ENCODE peak calls at places on chromosomes 16 and 17, in six cellular contexts. T is fibroblast of lung, A is tibial artery, J is ovary, X is Caco-2, P is neural progenitor cell. U is an unnamed sample. For H3K9me3, the result is how much of the 10 kb centered on the place peaks cover.

GRCh38 chr17:2705888-2706795 is 5.4 kb downstream of the CLUH start:
- DNase-seq in X (no peak), P (no peak), T (no peak), A (no peak), J (no peak), U (no peak)

GRCh38 chr17:29291163-29291752 is 2.7 kb downstream of the NUFIP2 start:
- DNase-seq in P (peak), T (peak), A (no peak), J (no peak), X (peak), U (no peak)

GRCh38 chr16:23182675-23183485 is at the start of gene SCNN1G:
- DNase-seq in P (peak), J (no peak), T (peak), A (no peak), X (no peak), U (peak)

GRCh38 chr16:89701425-89702406 is at the start of gene SPATA2L:
- DNase-seq in A (peak), J (peak), T (peak), X (peak), P (peak), U (peak)

GRCh38 chr17:79305831-79306687 is 231.4 kb downstream of the ENGASE start:
- DNase-seq in P (peak), A (peak), J (no peak), T (no peak), X (no peak), U (peak)

GRCh38 chr17:75504347-75505151 is 10.8 kb downstream of the CASKIN2 start:
- DNase-seq in P (peak), X (peak), T (no peak), J (no peak), A (peak), U (no peak)

GRCh38 chr17:18981642-18982424 is 22.7 kb downstream of the FAM83G start:
- DNase-seq in X (no peak), T (peak), A (no peak), J (no peak), P (peak), U (no peak)

GRCh38 chr16:7440886-7441400 is 108.3 kb downstream of the RBFOX1 start:
- DNase-seq in T (no peak), X (no peak), J (no peak), P (no peak), A (no peak), U (no peak)

GRCh38 chr16:24409045-24409444 is 130.3 kb upstream of the RBBP6 start:
- DNase-seq in J (no peak), P (peak), A (no peak), X (peak), T (no peak), U (no peak)

GRCh38 chr17:35811759-35812158 is 2.5 kb downstream of the TAF15 start:
- DNase-seq in X (no peak), T (no peak), J (no peak), A (no peak), P (no peak), U (no peak)

GRCh38 chr17:80036715-80037477 is 454 bp downstream of the CCDC40 start:
- DNase-seq in T (peak), J (no peak), X (peak), P (peak), A (no peak), U (no peak)

GRCh38 chr16:60582528-60582927 is 1453.7 kb downstream of the CDH8 start:
- DNase-seq in J (no peak), T (no peak), A (no peak), P (peak), X (no peak), U (no peak)
- H3K9me3 ChIP-seq in J (under half), T (under half), A (under half), P (under half), X (under half), U (under half)

GRCh38 chr16:4116328-4117249 is at the start of gene ADCY9:
- DNase-seq in X (peak), T (peak), A (peak), P (peak), J (peak), U (peak)
- TF ChIP-seq CTCF in X (no peak), T (no peak), A (no peak), P (no peak), J (no peak), U (no peak)

GRCh38 chr17:58091024-58091567 is 7.9 kb downstream of the DYNLL2 start:
- DNase-seq in P (no peak), X (no peak), A (no peak), J (no peak), T (no peak), U (no peak)

GRCh38 chr17:58096892-58097291 is 13.7 kb downstream of the DYNLL2 start:
- DNase-seq in X (no peak), J (no peak), A (no peak), T (no peak), P (no peak), U (no peak)

GRCh38 chr17:58092797-58093385 is 9.7 kb downstream of the DYNLL2 start:
- DNase-seq in A (no peak), J (no peak), T (no peak), X (no peak), P (no peak), U (no peak)

GRCh38 chr17:58092101-58092796 is 9.0 kb downstream of the DYNLL2 start:
- DNase-seq in X (no peak), T (no peak), A (no peak), P (no peak), J (no peak), U (no peak)

DNA sequence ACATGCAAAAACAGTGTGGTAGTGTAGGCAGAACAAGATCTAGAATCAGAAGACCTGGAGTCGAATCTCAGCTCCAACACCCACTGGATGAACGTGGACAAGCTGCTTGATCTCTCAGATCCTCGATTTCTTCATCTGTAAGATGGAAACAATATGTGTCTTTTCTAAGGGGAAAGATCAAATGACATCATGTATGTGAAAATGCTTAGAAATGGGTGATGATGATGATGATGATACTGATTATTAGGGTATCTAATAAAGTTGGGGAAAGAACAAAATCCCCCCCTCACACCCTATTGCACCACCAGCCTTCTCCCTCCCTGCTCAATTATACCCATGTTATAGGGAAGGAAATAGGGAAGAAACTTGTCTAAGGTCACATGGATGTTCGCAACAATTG is 10.9 kb downstream of the DYNLL2 start:
- DNase-seq in X (no peak), T (no peak), J (no peak), A (no peak), P (no peak), U (no peak)
- H3K9me3 ChIP-seq in X (under half), T (under half), J (under half), A (under half), P (under half), U (under half)

GRCh38 chr17:61393904-61394629 is 5.6 kb upstream of the TBX2 start:
- DNase-seq in J (no peak), X (peak), A (peak), P (peak), T (peak), U (no peak)
- TF ChIP-seq CTCF in J (no peak), X (no peak), A (no peak), P (no peak), T (no peak), U (no peak)

GRCh38 chr17:42002175-42002791 is 15.0 kb downstream of the DNAJC7 start:
- DNase-seq in P (no peak), J (no peak), T (no peak), X (no peak), A (no peak), U (no peak)
- H3K9me3 ChIP-seq in P (under half), J (under half), T (under half), X (under half), A (under half), U (under half)

GRCh38 chr16:21985524-21985923 is 15.4 kb downstream of the PDZD9 start:
- DNase-seq in X (no peak), T (no peak), P (no peak), A (no peak), J (no peak), U (no peak)

GRCh38 chr16:21986692-21987246 is 14.1 kb downstream of the PDZD9 start:
- DNase-seq in P (no peak), X (no peak), A (no peak), T (no peak), J (no peak), U (no peak)

GRCh38 chr16:21980032-21980431 is 20.9 kb downstream of the PDZD9 start:
- DNase-seq in J (no peak), X (no peak), P (no peak), A (no peak), T (no peak), U (no peak)

GRCh38 chr16:21984062-21984461 is 16.9 kb downstream of the PDZD9 start:
- DNase-seq in A (no peak), J (no peak), P (no peak), T (no peak), X (no peak), U (no peak)

DNA sequence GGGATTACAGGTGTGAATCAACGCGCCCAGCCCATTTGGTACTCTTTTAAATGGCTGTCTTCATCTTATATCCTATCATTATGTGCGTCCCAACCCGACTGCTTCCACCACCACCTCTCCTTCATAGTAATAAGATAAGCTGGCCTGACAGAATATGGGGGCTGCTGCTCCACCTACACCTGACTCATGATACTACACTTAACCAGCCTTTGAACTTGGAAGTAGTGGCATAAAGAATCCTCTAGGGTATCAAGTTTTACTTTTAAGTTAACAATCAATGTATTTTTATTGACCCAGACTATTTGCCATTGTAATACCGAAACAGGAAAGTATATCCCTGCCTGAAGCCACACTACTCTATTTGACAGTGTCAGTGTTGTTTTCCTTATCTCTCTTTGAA is 18.8 kb downstream of the PDZD9 start:
- DNase-seq in T (no peak), X (no peak), A (no peak), P (no peak), J (no peak), U (no peak)
- TF ChIP-seq CTCF in T (no peak), X (no peak), A (no peak), P (no peak), J (no peak), U (no peak)

DNA sequence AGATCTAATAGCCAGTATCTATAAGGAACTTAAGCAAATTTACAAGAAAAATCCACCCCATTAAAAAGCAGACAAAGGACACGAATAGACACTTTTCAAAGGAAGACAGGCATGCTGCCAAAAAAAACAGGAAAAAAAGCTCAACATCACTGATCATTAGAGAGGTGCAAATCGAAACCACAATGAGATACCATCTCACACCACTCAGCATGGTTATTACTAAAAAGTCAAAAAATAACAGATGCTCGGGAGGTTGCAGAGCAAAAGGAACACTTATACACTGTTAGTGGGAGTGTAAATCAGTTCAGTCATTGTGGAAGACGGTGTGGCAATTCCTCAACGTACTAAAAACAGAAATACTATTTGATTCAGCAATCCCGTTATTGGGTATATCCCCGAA is 9.6 kb downstream of the STX8 start:
- DNase-seq in J (no peak), P (no peak), T (peak), A (no peak), X (no peak), U (no peak)
- H3K9me3 ChIP-seq in J (under half), P (under half), T (under half), A (under half), X (under half), U (under half)

DNA sequence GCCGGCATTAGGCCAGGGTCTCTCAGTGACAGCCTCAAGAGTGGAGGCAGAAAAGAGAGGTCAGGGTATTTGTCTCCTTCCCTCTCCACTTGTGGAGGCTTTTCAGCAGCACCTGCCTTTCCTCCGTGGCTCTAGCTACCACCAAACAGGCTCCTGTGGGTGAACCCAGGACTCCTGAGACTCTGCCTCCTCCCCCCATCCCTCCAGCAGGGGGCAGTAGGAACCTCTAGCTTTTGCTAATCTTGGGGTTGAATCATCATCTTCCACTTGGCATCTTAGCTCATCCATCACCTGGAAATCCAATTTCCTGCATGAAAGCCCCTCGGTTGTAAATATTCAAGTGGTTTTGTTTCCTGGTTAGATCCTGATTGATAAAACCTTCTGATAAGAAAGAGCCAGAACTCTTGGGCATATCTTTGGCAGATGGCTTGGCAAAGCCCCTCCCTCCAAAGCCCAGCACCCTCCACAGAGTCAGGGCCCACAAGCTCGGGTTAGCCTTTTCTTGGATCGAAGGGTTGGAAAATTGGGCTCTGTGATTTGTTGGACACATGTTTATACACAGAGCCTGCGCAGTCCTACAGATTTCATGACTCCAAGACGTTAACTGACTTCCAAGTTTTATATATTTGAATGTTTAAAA is 322.1 kb downstream of the MAP2K4 start:
- DNase-seq in A (no peak), X (peak), J (peak), T (no peak), P (peak), U (no peak)
- TF ChIP-seq CTCF in A (no peak), X (peak), J (no peak), T (peak), P (peak), U (peak)

GRCh38 chr16:57089406-57089805 is 3.0 kb upstream of the CPNE2 start:
- DNase-seq in P (no peak), A (no peak), X (no peak), J (no peak), T (no peak), U (no peak)
- H3K9me3 ChIP-seq in P (under half), A (under half), X (under half), J (under half), T (under half), U (under half)

GRCh38 chr17:5781236-5781927 is 197.1 kb upstream of the NLRP1 start:
- DNase-seq in T (no peak), X (no peak), P (no peak), J (no peak), A (no peak), U (no peak)

GRCh38 chr17:5783851-5784250 is 199.5 kb upstream of the NLRP1 start:
- DNase-seq in T (no peak), J (no peak), X (no peak), P (no peak), A (peak), U (no peak)

GRCh38 chr17:5783269-5783668 is 199.0 kb upstream of the NLRP1 start:
- DNase-seq in J (no peak), T (no peak), A (no peak), X (no peak), P (no peak), U (no peak)

GRCh38 chr17:5784791-5785190 is 200.5 kb upstream of the NLRP1 start:
- DNase-seq in T (no peak), P (no peak), X (no peak), J (no peak), A (peak), U (no peak)

DNA sequence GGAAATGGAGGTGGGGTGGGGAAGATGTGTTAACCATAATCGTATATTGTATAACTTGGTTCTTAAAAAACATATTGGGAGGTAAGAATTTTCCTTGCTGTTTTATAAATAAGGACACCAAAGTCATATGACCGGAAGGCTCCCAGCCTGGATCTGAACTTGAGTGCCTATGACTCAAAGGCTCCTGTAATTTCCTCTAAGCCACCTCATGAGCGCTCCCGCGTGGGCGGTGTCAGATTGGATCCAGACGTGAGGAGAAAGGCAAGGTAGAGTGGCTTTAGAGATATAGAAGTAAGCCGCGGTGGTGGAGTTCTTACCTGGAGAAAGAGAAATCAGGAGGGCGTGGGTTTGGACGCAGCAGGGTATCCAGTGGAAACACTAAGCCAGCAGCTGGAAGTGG is 196.2 kb upstream of the NLRP1 start:
- DNase-seq in T (peak), X (no peak), P (no peak), J (no peak), A (no peak), U (no peak)
- TF ChIP-seq CTCF in T (no peak), X (no peak), P (no peak), J (no peak), A (no peak), U (no peak)

U was measured in left ventricle myocardium inferior.